ENCODE peak calls at places on chromosomes 7 and 10, in ten cellular contexts. One of them, this sample, is unnamed.

GRCh38 chr7:134438946-134439345 is 20.0 kb downstream of the AKR1B1 start:
- DNase-seq in sciatic nerve: no peak
- DNase-seq in stimulated activated CD4-positive, alpha-beta T cell treated with anti-CD3 and anti-CD28 coated beads, Interleukin-1b, Interleukin-23, amount 100 ng/mL, for 4 hours: no peak
- DNase-seq in NCI-H1436: no peak
- DNase-seq in GM19239: no peak
- DNase-seq in KBM-7: no peak
- DNase-seq in pons: no peak
- DNase-seq in naive thymus-derived CD8-positive, alpha-beta T cell: no peak
- DNase-seq in germinal center: no peak
- DNase-seq in NCI-H1105 treated with DMSO at 0.1 percent for 48 hours: no peak
- DNase-seq in this sample: no peak

GRCh38 chr7:5443678-5444077 is 20.0 kb upstream of the TNRC18 start:
- DNase-seq in sciatic nerve: no peak
- DNase-seq in stimulated activated CD4-positive, alpha-beta T cell treated with anti-CD3 and anti-CD28 coated beads, Interleukin-1b, Interleukin-23, amount 100 ng/mL, for 4 hours: no peak
- DNase-seq in NCI-H1436: no peak
- DNase-seq in GM19239: no peak
- DNase-seq in KBM-7: no peak
- DNase-seq in pons: no peak
- DNase-seq in naive thymus-derived CD8-positive, alpha-beta T cell: no peak
- DNase-seq in germinal center: no peak
- DNase-seq in NCI-H1105 treated with DMSO at 0.1 percent for 48 hours: no peak
- DNase-seq in this sample: no peak

GRCh38 chr10:111384556-111384955 is 307.7 kb downstream of the ADRA2A start:
- DNase-seq in sciatic nerve: no peak
- DNase-seq in stimulated activated CD4-positive, alpha-beta T cell treated with anti-CD3 and anti-CD28 coated beads, Interleukin-1b, Interleukin-23, amount 100 ng/mL, for 4 hours: no peak
- DNase-seq in NCI-H1436: no peak
- DNase-seq in GM19239: no peak
- DNase-seq in KBM-7: no peak
- DNase-seq in pons: no peak
- DNase-seq in naive thymus-derived CD8-positive, alpha-beta T cell: no peak
- DNase-seq in germinal center: no peak
- DNase-seq in NCI-H1105 treated with DMSO at 0.1 percent for 48 hours: no peak
- DNase-seq in this sample: no peak

GRCh38 chr7:30312186-30312585 is 27.8 kb downstream of the ZNRF2 start:
- DNase-seq in sciatic nerve: no peak
- DNase-seq in stimulated activated CD4-positive, alpha-beta T cell treated with anti-CD3 and anti-CD28 coated beads, Interleukin-1b, Interleukin-23, amount 100 ng/mL, for 4 hours: no peak
- DNase-seq in NCI-H1436: no peak
- DNase-seq in GM19239: no peak
- DNase-seq in KBM-7: no peak
- DNase-seq in pons: no peak
- DNase-seq in naive thymus-derived CD8-positive, alpha-beta T cell: no peak
- DNase-seq in germinal center: no peak
- DNase-seq in NCI-H1105 treated with DMSO at 0.1 percent for 48 hours: no peak
- DNase-seq in this sample: no peak

GRCh38 chr10:127694580-127695193 is 42.3 kb upstream of the FOXI2 start:
- DNase-seq in sciatic nerve: no peak
- DNase-seq in stimulated activated CD4-positive, alpha-beta T cell treated with anti-CD3 and anti-CD28 coated beads, Interleukin-1b, Interleukin-23, amount 100 ng/mL, for 4 hours: no peak
- DNase-seq in NCI-H1436: peak; percentile 4
- DNase-seq in GM19239: peak; percentile 12
- DNase-seq in KBM-7: peak; percentile 51
- DNase-seq in pons: no peak
- DNase-seq in naive thymus-derived CD8-positive, alpha-beta T cell: no peak
- DNase-seq in germinal center: peak; percentile 48
- DNase-seq in NCI-H1105 treated with DMSO at 0.1 percent for 48 hours: no peak
- DNase-seq in this sample: peak; percentile 70

GRCh38 chr10:1168763-1169162 is 112.6 kb downstream of the WDR37 start:
- DNase-seq in sciatic nerve: peak; percentile 33
- DNase-seq in stimulated activated CD4-positive, alpha-beta T cell treated with anti-CD3 and anti-CD28 coated beads, Interleukin-1b, Interleukin-23, amount 100 ng/mL, for 4 hours: no peak
- DNase-seq in NCI-H1436: no peak
- DNase-seq in GM19239: no peak
- DNase-seq in KBM-7: no peak
- DNase-seq in pons: no peak
- DNase-seq in naive thymus-derived CD8-positive, alpha-beta T cell: no peak
- DNase-seq in germinal center: no peak
- DNase-seq in NCI-H1105 treated with DMSO at 0.1 percent for 48 hours: no peak
- DNase-seq in this sample: no peak

GRCh38 chr10:47047577-47048532 is 136.6 kb downstream of the PTPN20 start:
- DNase-seq in sciatic nerve: peak; percentile 91
- DNase-seq in stimulated activated CD4-positive, alpha-beta T cell treated with anti-CD3 and anti-CD28 coated beads, Interleukin-1b, Interleukin-23, amount 100 ng/mL, for 4 hours: peak; percentile 70
- DNase-seq in NCI-H1436: peak; percentile 24
- DNase-seq in GM19239: peak; percentile 69
- DNase-seq in KBM-7: peak; percentile 70
- DNase-seq in pons: peak; percentile 64
- DNase-seq in naive thymus-derived CD8-positive, alpha-beta T cell: peak; percentile 72
- DNase-seq in germinal center: peak; percentile 62
- DNase-seq in NCI-H1105 treated with DMSO at 0.1 percent for 48 hours: peak; percentile 48
- DNase-seq in this sample: peak; percentile 71

GRCh38 chr7:122305475-122306319 is 1.1 kb upstream of the FEZF1 start:
- DNase-seq in sciatic nerve: no peak
- DNase-seq in stimulated activated CD4-positive, alpha-beta T cell treated with anti-CD3 and anti-CD28 coated beads, Interleukin-1b, Interleukin-23, amount 100 ng/mL, for 4 hours: no peak
- DNase-seq in NCI-H1436: peak; percentile 58
- DNase-seq in GM19239: no peak
- DNase-seq in KBM-7: no peak
- DNase-seq in pons: no peak
- DNase-seq in naive thymus-derived CD8-positive, alpha-beta T cell: no peak
- DNase-seq in germinal center: no peak
- DNase-seq in NCI-H1105 treated with DMSO at 0.1 percent for 48 hours: peak; percentile 73
- DNase-seq in this sample: peak; percentile 22

GRCh38 chr10:99435986-99436633 is 5.7 kb upstream of the GOT1 start:
- DNase-seq in sciatic nerve: no peak
- DNase-seq in stimulated activated CD4-positive, alpha-beta T cell treated with anti-CD3 and anti-CD28 coated beads, Interleukin-1b, Interleukin-23, amount 100 ng/mL, for 4 hours: no peak
- DNase-seq in NCI-H1436: peak; percentile 47
- DNase-seq in GM19239: no peak
- DNase-seq in KBM-7: peak; percentile 64
- DNase-seq in pons: peak; percentile 79
- DNase-seq in naive thymus-derived CD8-positive, alpha-beta T cell: no peak
- DNase-seq in germinal center: peak; percentile 11
- DNase-seq in NCI-H1105 treated with DMSO at 0.1 percent for 48 hours: peak; percentile 43
- DNase-seq in this sample: peak; percentile 51

This sample was measured in A549.